ENCODE peak calls at places on chromosomes 1 and 21, in five cellular contexts. Y is endothelial cell, S is GM06990, Z is AG04450, N is glutamatergic neuron. T is an unnamed sample.

GRCh38 chr1:66623812-66624211 is 89.9 kb downstream of the SGIP1 start:
- DNase-seq in S (no peak), Y (no peak), N (no peak), Z (no peak), T (no peak)

GRCh38 chr21:35349378-35350080 is 300.4 kb upstream of the RUNX1 start:
- DNase-seq in Y (no peak), S (no peak), N (no peak), Z (no peak), T (no peak)

GRCh38 chr1:186828612-186829542 is at the start of gene PLA2G4A:
- DNase-seq in Z (no peak), N (no peak), S (no peak), Y (peak; percentile 7), T (peak; percentile 46)

GRCh38 chr1:212514782-212515181 is 82.1 kb downstream of the NENF start:
- DNase-seq in Y (peak; percentile 25), N (peak; percentile 41), S (no peak), Z (no peak), T (no peak)

GRCh38 chr1:226945106-226945857 is 5.2 kb downstream of the COQ8A start:
- DNase-seq in Y (no peak), S (no peak), Z (no peak), N (no peak), T (no peak)

GRCh38 chr1:61931587-61932279 is 189.5 kb downstream of the PATJ start:
- DNase-seq in S (no peak), N (no peak), Z (no peak), Y (no peak), T (no peak)

GRCh38 chr21:25927195-25927880 is 192.6 kb downstream of the GABPA start:
- DNase-seq in Z (no peak), N (no peak), S (no peak), Y (no peak), T (no peak)

GRCh38 chr21:43613755-43614638 is 45.3 kb downstream of the HSF2BP start:
- DNase-seq in Y (no peak), S (peak; percentile 29), Z (no peak), N (no peak), T (peak; percentile 61)

GRCh38 chr1:25837253-25837875 is 17.6 kb downstream of the MTFR1L start:
- DNase-seq in Z (no peak), S (no peak), Y (no peak), N (no peak), T (no peak)

GRCh38 chr1:243903904-243904303 is 53.9 kb upstream of the AKT3 start:
- DNase-seq in N (no peak), Y (no peak), Z (no peak), S (no peak), T (no peak)

GRCh38 chr21:27021801-27022200 is 54.9 kb upstream of the ADAMTS5 start:
- DNase-seq in Y (no peak), N (no peak), S (no peak), Z (no peak), T (no peak)

GRCh38 chr1:231337472-231338269 is at the start of gene EXOC8:
- DNase-seq in Z (peak; percentile 94), N (peak; percentile 96), S (peak; percentile 97), Y (peak; percentile 99), T (peak; percentile 97)

GRCh38 chr1:226649780-226650179 is 89.3 kb downstream of the ITPKB start:
- DNase-seq in N (no peak), Y (peak; percentile 42), Z (no peak), S (no peak), T (no peak)

GRCh38 chr1:215793210-215793609 is 226.1 kb downstream of the KCTD3 start:
- DNase-seq in N (no peak), S (no peak), Z (peak; percentile 20), Y (no peak), T (no peak)

GRCh38 chr1:247409869-247410544 is 6.0 kb upstream of the NLRP3 start:
- DNase-seq in Z (no peak), S (peak; percentile 79), Y (no peak), N (no peak), T (peak; percentile 85)

GRCh38 chr1:231478800-231479199 is 49.7 kb upstream of the TSNAX start:
- DNase-seq in Z (no peak), S (no peak), N (no peak), Y (no peak), T (no peak)

GRCh38 chr1:101190441-101190840 is 46.4 kb upstream of the S1PR1 start:
- DNase-seq in Z (no peak), S (no peak), Y (no peak), N (no peak), T (no peak)

GRCh38 chr1:32639489-32640075 is 10.8 kb downstream of the ZBTB8OS start:
- DNase-seq in S (no peak), N (no peak), Y (no peak), Z (no peak), T (no peak)

GRCh38 chr1:160993544-160993943 is 27.4 kb downstream of the F11R start:
- DNase-seq in Z (peak; percentile 32), Y (no peak), N (no peak), S (no peak), T (no peak)

GRCh38 chr1:186059311-186059710 is 315.7 kb downstream of the TPR start:
- DNase-seq in N (no peak), Y (no peak), Z (no peak), S (no peak), T (no peak)

GRCh38 chr1:237386362-237387143 is 344.6 kb downstream of the RYR2 start:
- DNase-seq in Y (no peak), S (no peak), N (no peak), Z (no peak), T (peak; percentile 36)

GRCh38 chr1:55067022-55067781 is 27.9 kb downstream of the PCSK9 start:
- DNase-seq in S (no peak), Y (no peak), N (no peak), Z (no peak), T (no peak)

GRCh38 chr1:51328279-51328678 is 2.1 kb downstream of the TTC39A start:
- DNase-seq in S (no peak), Z (peak; percentile 16), N (no peak), Y (no peak), T (no peak)

GRCh38 chr1:21572141-21572540 is 62.9 kb downstream of the ALPL start:
- DNase-seq in Z (no peak), S (no peak), Y (no peak), N (no peak), T (no peak)

GRCh38 chr1:14826172-14826636 is 227.7 kb downstream of the KAZN start:
- DNase-seq in N (no peak), S (no peak), Z (peak; percentile 78), Y (no peak), T (no peak)

GRCh38 chr1:171582589-171582988 is 39.5 kb upstream of the MYOCOS start:
- DNase-seq in N (no peak), Y (no peak), Z (no peak), S (no peak), T (no peak)

GRCh38 chr21:45004481-45005263 is 64.8 kb downstream of the SLX9 start:
- DNase-seq in Y (no peak), S (no peak), Z (no peak), N (peak; percentile 13), T (no peak)

GRCh38 chr1:31984419-31985347 is 29.0 kb upstream of the KHDRBS1 start:
- DNase-seq in N (no peak), Z (no peak), Y (no peak), S (no peak), T (no peak)

GRCh38 chr1:172902861-172903381 is 147.8 kb downstream of the TNFSF18 start:
- DNase-seq in S (no peak), N (no peak), Y (no peak), Z (no peak), T (no peak)

GRCh38 chr1:38129971-38130370 is 83.4 kb upstream of the POU3F1 start:
- DNase-seq in N (no peak), S (no peak), Z (no peak), Y (no peak), T (no peak)

GRCh38 chr1:38131024-38131585 is 84.5 kb upstream of the POU3F1 start:
- DNase-seq in Y (no peak), Z (no peak), N (no peak), S (no peak), T (no peak)

GRCh38 chr1:38128926-38129453 is 82.4 kb upstream of the POU3F1 start:
- DNase-seq in Z (no peak), Y (no peak), N (no peak), S (no peak), T (no peak)

GRCh38 chr1:38128511-38128910 is 81.9 kb upstream of the POU3F1 start:
- DNase-seq in S (no peak), N (no peak), Y (no peak), Z (no peak), T (no peak)

GRCh38 chr1:38129473-38129872 is 82.9 kb upstream of the POU3F1 start:
- DNase-seq in S (no peak), N (no peak), Y (no peak), Z (no peak), T (no peak)
- TF ChIP-seq CTCF in S (peak; percentile 42), N (no peak), Y (no peak), Z (no peak), T (peak; percentile 12)

GRCh38 chr1:201480231-201481003 is 11.4 kb upstream of the PHLDA3 start:
- DNase-seq in N (peak; percentile 54), S (peak; percentile 80), Y (peak; percentile 49), Z (no peak), T (peak; percentile 81)
- TF ChIP-seq CTCF in N (no peak), S (no peak), Y (no peak), Z (peak; percentile 6), T (no peak)

GRCh38 chr1:49036700-49037099 is 260.0 kb upstream of the BEND5 start:
- DNase-seq in Z (no peak), N (no peak), Y (peak; percentile 11), S (no peak), T (no peak)
- TF ChIP-seq CTCF in Z (no peak), N (no peak), Y (no peak), S (peak; percentile 1), T (no peak)

DNA sequence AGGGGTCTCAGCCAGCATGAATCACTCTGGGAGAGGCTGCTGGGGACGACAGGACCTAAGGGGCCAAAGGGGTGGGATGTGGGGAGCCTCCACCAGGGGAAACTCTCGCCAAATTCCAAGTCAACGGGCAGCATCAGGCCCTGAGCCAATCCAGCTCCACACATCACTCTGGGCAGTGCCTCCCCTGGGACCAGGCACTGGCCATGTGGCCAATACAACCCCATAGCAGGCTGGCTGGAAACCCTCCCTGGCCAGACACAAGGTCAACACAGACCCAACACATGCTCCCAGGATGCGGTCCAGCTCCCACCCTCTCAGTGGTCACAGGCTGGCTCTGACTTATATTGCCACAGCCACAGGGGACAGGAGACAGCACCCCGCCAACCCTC is 60.0 kb downstream of the MEGF6 start:
- DNase-seq in S (no peak), Y (no peak), N (no peak), Z (no peak), T (no peak)
- TF ChIP-seq CTCF in S (no peak), Y (no peak), N (no peak), Z (no peak), T (no peak)

GRCh38 chr1:116134178-116134773 is 23.1 kb downstream of the MAB21L3 start:
- DNase-seq in Y (no peak), Z (no peak), N (no peak), S (no peak), T (no peak)
- TF ChIP-seq CTCF in Y (peak; percentile 16), Z (peak; percentile 17), N (peak; percentile 19), S (peak; percentile 39), T (no peak)

GRCh38 chr1:156602557-156602993 is 1.3 kb upstream of the GPATCH4 start:
- DNase-seq in Z (no peak), S (no peak), Y (no peak), N (no peak), T (no peak)
- TF ChIP-seq CTCF in Z (peak; percentile 41), S (peak; percentile 47), Y (peak; percentile 21), N (peak; percentile 9), T (peak; percentile 33)